ENCODE peak calls at places on chromosomes 3 and 15, in ten cellular contexts. X is amniotic epithelial cell; V is NCI-H774; I is activated CD4-positive, alpha-beta T cell treated with anti-CD3 and anti-CD28 coated beads, Interleukin-2, amount 10 ng/mL, durations not matched to agents 7 days and 5 days; K is mesendoderm; S is RWPE1; Q is posterior cingulate gyrus; J is CD8-positive, alpha-beta memory T cell; C is activated effector memory CD4-positive, alpha-beta T cell treated with Interleukin-2 at 50 U/mL for 16 hours; Z is HTR-8/SVneo. D is an unnamed sample.
A peak's percentile ranks its signal among the peaks of the same experiment; 100 is the strongest.

GRCh38 chr15:39833515-39833981 is 50.9 kb upstream of the FSIP1 start:
- DNase-seq in X (peak; percentile 47), V (peak; percentile 33), I (no peak), K (no peak), S (peak; percentile 44), Q (no peak), J (no peak), C (no peak), Z (no peak), D (no peak)

GRCh38 chr3:107662109-107662477 is 139.3 kb downstream of the BBX start:
- DNase-seq in X (peak; percentile 80), V (no peak), I (no peak), K (no peak), S (peak; percentile 13), Q (no peak), J (no peak), C (no peak), Z (no peak), D (peak; percentile 47)

GRCh38 chr3:1007890-1008289 is 84.9 kb upstream of the CNTN6 start:
- DNase-seq in X (peak; percentile 74), V (no peak), I (no peak), K (peak; percentile 63), S (no peak), Q (no peak), J (no peak), C (no peak), Z (peak; percentile 0), D (no peak)

GRCh38 chr15:75143738-75144334 is 57.8 kb upstream of the C15orf39 start:
- DNase-seq in X (peak; percentile 36), V (no peak), I (no peak), K (peak; percentile 39), S (no peak), Q (no peak), J (no peak), C (no peak), Z (no peak), D (no peak)

GRCh38 chr3:55488398-55489055 is 1.4 kb upstream of the WNT5A start:
- DNase-seq in X (peak; percentile 90), V (no peak), I (peak; percentile 31), K (peak; percentile 75), S (peak; percentile 69), Q (peak; percentile 77), J (no peak), C (no peak), Z (peak; percentile 71), D (peak; percentile 86)

GRCh38 chr3:187130346-187131066 is 8.8 kb downstream of the RPL39L start:
- DNase-seq in X (peak; percentile 78), V (no peak), I (peak; percentile 63), K (no peak), S (peak; percentile 52), Q (no peak), J (peak; percentile 76), C (no peak), Z (peak; percentile 20), D (no peak)

GRCh38 chr15:57375827-57376694 is at the start of gene CGNL1:
- DNase-seq in X (no peak), V (peak; percentile 18), I (no peak), K (peak; percentile 67), S (peak; percentile 49), Q (peak; percentile 17), J (no peak), C (no peak), Z (peak; percentile 45), D (no peak)

GRCh38 chr3:71127463-71128243 is 455.9 kb downstream of the FOXP1 start:
- DNase-seq in X (peak; percentile 86), V (no peak), I (peak; percentile 39), K (no peak), S (no peak), Q (no peak), J (peak; percentile 46), C (no peak), Z (no peak), D (no peak)

GRCh38 chr3:122021811-122022401 is at the start of gene ILDR1:
- DNase-seq in X (no peak), V (peak; percentile 62), I (no peak), K (no peak), S (peak; percentile 63), Q (no peak), J (no peak), C (no peak), Z (no peak), D (no peak)